ENCODE peak calls at places on chromosomes 4 and X, in seven cellular contexts. Q is AG08395, Z is GM13977, K is D341Med, D is H9, H is NCI-H2029 treated with DMSO at 0.1 percent for 48 hours, G is HS-5. T is an unnamed sample.

GRCh38 chr4:85956296-85956955 is 403.4 kb downstream of the MAPK10 start:
- DNase-seq in Q (no peak), Z (no peak), K (no peak), D (peak), H (no peak), G (no peak), T (peak)

GRCh38 chrX:1600406-1601050 is 9.1 kb downstream of the AKAP17A start:
- DNase-seq in Q (no peak), Z (no peak), K (peak), D (no peak), H (no peak), G (no peak), T (no peak)

GRCh38 chrX:118221733-118222132 is 105.1 kb upstream of the KLHL13 start:
- DNase-seq in Q (no peak), Z (no peak), K (no peak), D (no peak), H (no peak), G (no peak), T (no peak)

GRCh38 chr4:3301450-3302163 is 8.8 kb downstream of the RGS12 start:
- DNase-seq in Q (no peak), Z (no peak), K (no peak), D (no peak), H (no peak), G (no peak), T (no peak)

GRCh38 chrX:48715066-48715465 is 18.5 kb downstream of the SUV39H1 start:
- DNase-seq in Q (peak), Z (no peak), K (no peak), D (no peak), H (no peak), G (no peak), T (no peak)

GRCh38 chrX:136030357-136031225 is 45.4 kb downstream of the SLC9A6 start:
- DNase-seq in Q (peak), Z (no peak), K (no peak), D (no peak), H (no peak), G (peak), T (no peak)

GRCh38 chrX:47587091-47587891 is 5.1 kb downstream of the TIMP1 start:
- DNase-seq in Q (no peak), Z (no peak), K (no peak), D (no peak), H (no peak), G (no peak), T (no peak)

GRCh38 chr4:110988741-110989140 is 365.9 kb upstream of the PITX2 start:
- DNase-seq in Q (no peak), Z (no peak), K (peak), D (no peak), H (no peak), G (no peak), T (no peak)

GRCh38 chr4:90419124-90419711 is 292.0 kb downstream of the CCSER1 start:
- DNase-seq in Q (peak), Z (peak), K (peak), D (no peak), H (peak), G (peak), T (no peak)

GRCh38 chr4:2796261-2797187 is 3.6 kb downstream of the SH3BP2 start:
- DNase-seq in Q (peak), Z (no peak), K (no peak), D (no peak), H (no peak), G (peak), T (peak)

GRCh38 chr4:180571516-180571915 is 1671.7 kb upstream of the TENM3 start:
- DNase-seq in Q (no peak), Z (no peak), K (no peak), D (no peak), H (no peak), G (no peak), T (no peak)

GRCh38 chr4:70902577-70903281 is 560 bp downstream of the MOB1B start:
- DNase-seq in Q (peak), Z (peak), K (peak), D (no peak), H (no peak), G (no peak), T (peak)

GRCh38 chr4:188691811-188692210 is 552.6 kb downstream of the TRIML1 start:
- DNase-seq in Q (peak), Z (no peak), K (no peak), D (no peak), H (no peak), G (peak), T (no peak)

GRCh38 chr4:109113511-109113910 is 188.9 kb downstream of the COL25A1 start:
- DNase-seq in Q (no peak), Z (no peak), K (no peak), D (no peak), H (no peak), G (peak), T (no peak)

GRCh38 chr4:178752954-178753525 is 1310.8 kb upstream of the AGA start:
- DNase-seq in Q (no peak), Z (no peak), K (peak), D (no peak), H (no peak), G (no peak), T (peak)

GRCh38 chrX:39642071-39642470 is 455.7 kb downstream of the BCOR start:
- DNase-seq in Q (no peak), Z (no peak), K (no peak), D (no peak), H (no peak), G (no peak), T (no peak)

GRCh38 chrX:68599256-68600152 is 48.0 kb upstream of the STARD8 start:
- DNase-seq in Q (no peak), Z (no peak), K (no peak), D (no peak), H (no peak), G (no peak), T (peak)

GRCh38 chrX:150324919-150325318 is 38.2 kb upstream of the MAMLD1 start:
- DNase-seq in Q (no peak), Z (no peak), K (no peak), D (no peak), H (no peak), G (no peak), T (no peak)

GRCh38 chrX:132463411-132463810 is 25.4 kb downstream of the MBNL3 start:
- DNase-seq in Q (no peak), Z (no peak), K (peak), D (no peak), H (no peak), G (no peak), T (peak)

GRCh38 chrX:139691843-139692505 is 16.0 kb downstream of the MCF2 start:
- DNase-seq in Q (no peak), Z (peak), K (peak), D (peak), H (no peak), G (no peak), T (peak)

GRCh38 chr4:123619895-123620294 is 223.3 kb downstream of the SPRY1 start:
- DNase-seq in Q (no peak), Z (no peak), K (no peak), D (no peak), H (no peak), G (no peak), T (no peak)

GRCh38 chr4:110632506-110633357 is 9.9 kb upstream of the PITX2 start:
- DNase-seq in Q (no peak), Z (peak), K (no peak), D (peak), H (no peak), G (no peak), T (peak)

GRCh38 chr4:29970626-29971025 is 749.5 kb upstream of the PCDH7 start:
- DNase-seq in Q (no peak), Z (no peak), K (peak), D (peak), H (no peak), G (peak), T (peak)

GRCh38 chr4:10082047-10082446 is 34.6 kb downstream of the WDR1 start:
- DNase-seq in Q (no peak), Z (no peak), K (no peak), D (no peak), H (no peak), G (no peak), T (no peak)

GRCh38 chr4:858136-858535 is 32.2 kb upstream of the CPLX1 start:
- DNase-seq in Q (no peak), Z (no peak), K (no peak), D (no peak), H (no peak), G (no peak), T (no peak)

GRCh38 chr4:99886146-99886545 is 8.1 kb downstream of the LAMTOR3 start:
- DNase-seq in Q (no peak), Z (no peak), K (peak), D (no peak), H (no peak), G (no peak), T (no peak)

GRCh38 chr4:158302076-158302866 is 92.0 kb downstream of the TMEM144 start:
- DNase-seq in Q (peak), Z (no peak), K (no peak), D (no peak), H (no peak), G (no peak), T (peak)

GRCh38 chr4:124631760-124632159 is 80.8 kb downstream of the ANKRD50 start:
- DNase-seq in Q (peak), Z (no peak), K (no peak), D (no peak), H (no peak), G (peak), T (peak)

GRCh38 chrX:136028383-136028984 is 43.2 kb downstream of the SLC9A6 start:
- DNase-seq in Q (peak), Z (peak), K (peak), D (no peak), H (peak), G (peak), T (peak)

GRCh38 chr4:152360045-152360410 is 175.9 kb downstream of the FBXW7 start:
- DNase-seq in Q (no peak), Z (no peak), K (no peak), D (no peak), H (no peak), G (no peak), T (no peak)

GRCh38 chrX:112628288-112628687 is 51.5 kb downstream of the LHFPL1 start:
- DNase-seq in Q (no peak), Z (no peak), K (no peak), D (no peak), H (no peak), G (no peak), T (no peak)

GRCh38 chr4:139300431-139301142 is 718 bp upstream of the NAA15 start:
- DNase-seq in Q (peak), Z (no peak), K (no peak), D (no peak), H (no peak), G (no peak), T (no peak)

GRCh38 chr4:47913858-47914218 is 545 bp downstream of the NFXL1 start:
- DNase-seq in Q (no peak), Z (peak), K (peak), D (peak), H (no peak), G (no peak), T (no peak)

T was measured in ELF-1.